ENCODE peak calls at places on chromosomes 11 and 22, in five cellular contexts. M is tibial nerve, E is heart right ventricle, R is fibroblast of lung, Z is uterus. I is an unnamed sample. For H3K4me1, the result is how much of the 10 kb centered on the place peaks cover.

GRCh38 chr11:122981388-122982264 is at the start of gene BSX:
- DNase-seq in M (no peak), E (peak), R (peak), Z (no peak), I (no peak)

GRCh38 chr11:86704710-86705109 is 32.3 kb upstream of the ME3 start:
- DNase-seq in M (no peak), E (no peak), R (no peak), Z (no peak), I (no peak)

GRCh38 chr22:32080904-32081303 is 37.8 kb downstream of the SLC5A1 start:
- DNase-seq in M (no peak), E (no peak), R (peak), Z (no peak), I (no peak)

GRCh38 chr22:23246982-23247766 is 66.9 kb downstream of the BCR start:
- DNase-seq in M (no peak), E (no peak), R (no peak), Z (no peak), I (no peak)

GRCh38 chr11:12989428-12990242 is 19.5 kb upstream of the RASSF10 start:
- DNase-seq in M (no peak), E (no peak), R (no peak), Z (no peak), I (no peak)

GRCh38 chr11:101009685-101010055 is 119.9 kb downstream of the PGR start:
- DNase-seq in M (no peak), E (no peak), R (no peak), Z (no peak), I (no peak)

GRCh38 chr11:119422505-119423416 is at the start of gene THY1:
- DNase-seq in M (no peak), E (peak), R (peak), Z (no peak), I (no peak)

GRCh38 chr11:9385288-9385902 is 943 bp downstream of the IPO7 start:
- DNase-seq in M (peak), E (no peak), R (no peak), Z (no peak), I (no peak)

GRCh38 chr22:27620367-27621154 is 181.0 kb downstream of the MN1 start:
- DNase-seq in M (no peak), E (no peak), R (no peak), Z (no peak), I (no peak)

GRCh38 chr11:57567210-57567511 is 311 bp downstream of the UBE2L6 start:
- DNase-seq in M (peak), E (peak), R (no peak), Z (peak), I (no peak)

GRCh38 chr22:34319346-34319745 is 399.1 kb upstream of the LARGE1 start:
- DNase-seq in M (no peak), E (no peak), R (no peak), Z (no peak), I (no peak)

GRCh38 chr11:105132716-105133511 is 6.7 kb downstream of the CARD18 start:
- DNase-seq in M (no peak), E (no peak), R (peak), Z (no peak), I (no peak)

GRCh38 chr11:67450796-67451657 is 1.5 kb downstream of the GPR152 start:
- DNase-seq in M (no peak), E (no peak), R (no peak), Z (no peak), I (no peak)

GRCh38 chr11:85680897-85681296 is 5.1 kb downstream of the CCDC89 start:
- DNase-seq in M (no peak), E (no peak), R (no peak), Z (no peak), I (no peak)

GRCh38 chr11:124970925-124971324 is 16.9 kb downstream of the CCDC15 start:
- DNase-seq in M (no peak), E (no peak), R (peak), Z (no peak), I (no peak)

GRCh38 chr11:33830903-33831648 is 56.8 kb upstream of the FBXO3 start:
- DNase-seq in M (no peak), E (no peak), R (no peak), Z (no peak), I (no peak)

GRCh38 chr11:17275376-17276235 is 933 bp upstream of the NUCB2 start:
- DNase-seq in M (no peak), E (no peak), R (no peak), Z (no peak), I (no peak)

GRCh38 chr11:68447015-68447801 is 13.3 kb upstream of the PPP6R3 start:
- DNase-seq in M (peak), E (peak), R (peak), Z (peak), I (peak)

GRCh38 chr22:50464451-50464850 is 10.4 kb downstream of the SBF1 start:
- DNase-seq in M (no peak), E (no peak), R (no peak), Z (no peak), I (no peak)

GRCh38 chr22:49099496-49100124 is 728.1 kb downstream of the BRD1 start:
- DNase-seq in M (no peak), E (no peak), R (no peak), Z (no peak), I (peak)

GRCh38 chr11:61814242-61814957 is 2.4 kb downstream of the FADS1 start:
- DNase-seq in M (peak), E (peak), R (peak), Z (peak), I (no peak)

GRCh38 chr11:46290598-46291309 is 13.3 kb downstream of the CREB3L1 start:
- DNase-seq in M (peak), E (peak), R (peak), Z (peak), I (peak)

GRCh38 chr11:19715373-19715772 is 2.7 kb downstream of the NAV2 start:
- DNase-seq in M (no peak), E (no peak), R (peak), Z (peak), I (no peak)

GRCh38 chr11:57527056-57527631 is 3.4 kb downstream of the TIMM10 start:
- DNase-seq in M (peak), E (peak), R (peak), Z (peak), I (peak)

GRCh38 chr11:82996966-82997606 is 74.6 kb downstream of the RAB30 start:
- DNase-seq in M (no peak), E (no peak), R (no peak), Z (no peak), I (no peak)

GRCh38 chr11:8698917-8699441 is 16.4 kb downstream of the RPL27A start:
- DNase-seq in M (no peak), E (no peak), R (no peak), Z (peak), I (no peak)

GRCh38 chr11:122637538-122637937 is 18.0 kb upstream of the UBASH3B start:
- DNase-seq in M (no peak), E (no peak), R (no peak), Z (no peak), I (no peak)

GRCh38 chr11:62974848-62975522 is 9.8 kb downstream of the SLC22A6 start:
- DNase-seq in M (no peak), E (peak), R (no peak), Z (no peak), I (no peak)

GRCh38 chr11:17929171-17929570 is 83.7 kb downstream of the SERGEF start:
- DNase-seq in M (no peak), E (no peak), R (no peak), Z (no peak), I (no peak)

GRCh38 chr11:33936745-33937612 is 45.1 kb upstream of the LMO2 start:
- DNase-seq in M (peak), E (peak), R (peak), Z (peak), I (peak)

GRCh38 chr11:103898577-103899336 is 137.7 kb upstream of the DDI1 start:
- DNase-seq in M (no peak), E (no peak), R (no peak), Z (no peak), I (no peak)

GRCh38 chr22:38953577-38954413 is 3.6 kb upstream of the APOBEC3A start:
- DNase-seq in M (no peak), E (no peak), R (no peak), Z (no peak), I (peak)

GRCh38 chr22:50406416-50407170 is 63.5 kb downstream of the PPP6R2 start:
- DNase-seq in M (no peak), E (no peak), R (no peak), Z (no peak), I (no peak)

GRCh38 chr11:114183041-114183511 is 113.1 kb upstream of the NNMT start:
- DNase-seq in M (no peak), E (no peak), R (no peak), Z (peak), I (peak)

GRCh38 chr11:133966147-133966546 is 9.4 kb upstream of the IGSF9B start:
- DNase-seq in M (no peak), E (no peak), R (no peak), Z (no peak), I (no peak)

GRCh38 chr11:61968758-61969390 is 1.4 kb upstream of the FTH1 start:
- DNase-seq in M (no peak), E (no peak), R (no peak), Z (no peak), I (peak)

GRCh38 chr11:6321961-6322362 is 1.7 kb upstream of the CAVIN3 start:
- DNase-seq in M (no peak), E (no peak), R (peak), Z (no peak), I (no peak)

GRCh38 chr22:37897805-37898204 is 8.3 kb upstream of the MICALL1 start:
- DNase-seq in M (no peak), E (no peak), R (no peak), Z (no peak), I (no peak)
- H3K27ac ChIP-seq in M (peak), E (peak), R (no peak), Z (no peak), I (no peak)

GRCh38 chr11:128696930-128697329 is 3.1 kb downstream of the FLI1 start:
- DNase-seq in M (no peak), E (no peak), R (no peak), Z (no peak), I (no peak)

GRCh38 chr11:128697645-128698174 is 3.8 kb downstream of the FLI1 start:
- DNase-seq in M (no peak), E (no peak), R (no peak), Z (no peak), I (no peak)

GRCh38 chr11:128694618-128695481 is 978 bp downstream of the FLI1 start:
- DNase-seq in M (no peak), E (no peak), R (peak), Z (no peak), I (peak)

GRCh38 chr11:128692750-128693578 is 908 bp upstream of the FLI1 start:
- DNase-seq in M (no peak), E (peak), R (peak), Z (no peak), I (peak)

DNA sequence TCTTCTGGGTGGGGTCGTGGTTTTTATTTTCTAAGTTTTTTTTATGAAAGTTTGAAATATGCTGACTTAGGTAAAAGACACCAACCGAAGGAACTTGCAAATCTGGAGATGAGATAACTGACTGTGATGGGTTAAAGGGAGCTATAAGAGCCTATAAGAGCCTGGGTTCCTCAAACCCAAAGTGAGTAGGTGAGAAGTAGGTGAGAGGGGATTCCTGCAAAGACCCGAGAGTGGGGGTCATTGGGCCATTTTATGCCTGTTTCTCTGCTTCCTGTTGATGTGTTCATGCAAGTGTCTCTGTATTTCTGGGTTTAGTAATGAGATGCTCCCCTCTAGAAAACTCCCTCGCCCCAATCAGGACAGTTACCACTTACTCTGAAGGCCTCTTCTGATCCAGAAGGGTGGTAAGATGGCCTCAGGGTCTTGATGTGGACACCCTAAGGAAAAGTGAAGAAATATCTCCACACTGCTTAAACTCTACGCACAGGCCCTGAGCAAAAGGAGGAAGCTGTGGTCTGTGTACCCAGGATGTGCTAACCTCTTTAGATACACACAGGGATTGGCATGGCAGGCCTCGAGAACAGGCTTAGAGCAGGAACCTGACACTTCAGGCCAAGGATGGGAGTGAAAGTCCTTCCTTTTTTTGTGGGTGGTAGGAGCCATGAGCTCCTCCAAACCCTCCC is 1.8 kb downstream of the FLI1 start:
- DNase-seq in M (peak), E (no peak), R (no peak), Z (no peak), I (peak)
- H3K4me1 ChIP-seq in M (under half), E (half or more), R (under half), Z (under half), I (under half)

GRCh38 chr11:118343981-118344521 is at the start of gene CD3G:
- DNase-seq in M (no peak), E (no peak), R (no peak), Z (no peak), I (no peak)
- H3K4me3 ChIP-seq in M (no peak), E (peak), R (no peak), Z (no peak), I (no peak)

GRCh38 chr11:14418801-14419417 is 59.9 kb upstream of the RRAS2 start:
- DNase-seq in M (no peak), E (no peak), R (no peak), Z (no peak), I (no peak)

GRCh38 chr11:14422052-14422813 is 63.2 kb upstream of the RRAS2 start:
- DNase-seq in M (peak), E (peak), R (peak), Z (peak), I (peak)

GRCh38 chr11:14422814-14423182 is 63.8 kb upstream of the RRAS2 start:
- DNase-seq in M (no peak), E (no peak), R (no peak), Z (no peak), I (no peak)

GRCh38 chr11:14417975-14418374 is 59.0 kb upstream of the RRAS2 start:
- DNase-seq in M (no peak), E (no peak), R (peak), Z (no peak), I (no peak)

DNA sequence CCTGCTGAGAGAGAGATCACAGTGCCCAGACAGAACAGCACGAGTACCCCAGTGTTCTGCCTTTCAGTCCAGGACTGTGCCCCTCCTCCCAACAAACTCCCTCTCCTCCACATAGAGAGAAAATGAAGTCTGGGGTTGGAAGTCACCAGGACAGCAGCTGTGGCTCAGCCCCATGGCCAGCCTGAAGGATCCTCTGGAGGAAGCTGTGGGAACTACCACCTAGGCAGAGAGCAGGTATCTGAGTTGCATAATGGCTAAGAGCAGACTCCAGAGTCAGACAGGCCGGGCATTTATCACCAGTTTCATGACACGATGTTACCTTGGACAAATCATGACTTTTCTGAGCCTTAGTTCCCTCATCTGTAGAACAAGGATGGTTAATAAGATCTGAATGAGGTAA is 61.2 kb upstream of the RRAS2 start:
- DNase-seq in M (no peak), E (no peak), R (no peak), Z (no peak), I (no peak)
- H3K27ac ChIP-seq in M (no peak), E (no peak), R (no peak), Z (no peak), I (no peak)

DNA sequence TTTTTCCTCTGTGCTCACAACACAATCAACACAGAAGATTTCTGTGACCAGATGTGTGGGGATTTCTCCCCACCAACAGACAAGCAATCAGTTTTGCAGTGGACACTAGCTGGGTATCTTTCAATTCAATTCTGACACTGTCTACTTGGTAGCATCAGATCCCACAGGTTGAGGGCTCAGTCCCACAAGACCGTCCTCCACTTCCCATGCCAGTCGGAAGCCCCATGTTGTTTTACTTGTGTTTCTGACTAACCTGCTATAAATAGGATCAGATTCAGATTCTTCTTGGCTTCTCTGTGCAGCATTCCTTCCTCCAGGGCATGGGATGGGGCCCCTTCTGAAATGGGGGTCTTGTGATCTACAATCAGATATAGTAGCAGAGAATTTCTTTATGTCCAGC is 19.6 kb downstream of the ACER3 start:
- DNase-seq in M (no peak), E (no peak), R (no peak), Z (no peak), I (no peak)
- H3K4me1 ChIP-seq in M (under half), E (under half), R (under half), Z (under half), I (under half)

DNA sequence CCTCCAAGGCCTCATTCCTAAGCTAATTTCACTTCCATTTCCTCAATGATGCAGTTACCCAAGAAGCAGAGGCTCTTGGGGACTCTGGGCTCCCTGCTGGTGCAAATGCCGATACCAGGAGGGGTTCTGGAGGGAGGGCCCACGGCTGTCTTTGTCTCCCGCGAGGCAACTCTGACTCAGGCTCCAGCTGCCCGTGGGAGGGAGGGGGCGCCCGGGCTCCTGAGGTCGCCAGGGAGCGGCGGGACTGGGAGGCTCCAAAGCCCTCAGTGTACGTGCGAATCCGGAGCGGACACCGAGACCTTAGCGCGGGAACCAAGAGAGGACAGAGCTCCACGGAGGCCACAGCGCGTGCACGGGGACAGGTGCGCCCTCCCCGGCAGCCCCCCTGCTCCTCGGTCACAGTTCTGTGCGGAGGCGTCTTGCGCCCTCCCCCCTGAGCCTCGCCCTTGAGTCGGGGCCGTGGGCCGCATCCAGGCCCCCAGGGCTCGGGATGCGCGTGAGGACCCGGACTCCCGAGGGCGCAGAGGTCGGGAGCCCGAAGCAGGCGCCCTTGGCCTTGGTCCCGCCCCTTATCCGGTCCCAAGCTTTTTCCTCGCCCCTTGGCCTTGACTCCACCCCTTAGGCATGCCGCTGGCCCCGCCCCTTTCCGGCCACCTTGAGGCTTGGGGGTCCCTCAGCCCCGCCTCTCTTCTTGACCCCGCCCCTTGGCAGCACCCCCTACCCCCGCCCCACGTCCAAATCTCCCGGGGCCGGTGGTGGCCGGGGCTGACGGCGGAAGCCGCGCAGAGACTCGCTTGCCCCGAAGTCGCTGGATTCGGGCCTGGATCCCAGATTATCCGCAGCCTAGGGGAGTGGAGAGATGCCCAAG is 4.7 kb upstream of the SHISA8 start:
- DNase-seq in M (peak), E (peak), R (no peak), Z (no peak), I (peak)
- H3K4me3 ChIP-seq in M (peak), E (peak), R (peak), Z (peak), I (peak)

DNA sequence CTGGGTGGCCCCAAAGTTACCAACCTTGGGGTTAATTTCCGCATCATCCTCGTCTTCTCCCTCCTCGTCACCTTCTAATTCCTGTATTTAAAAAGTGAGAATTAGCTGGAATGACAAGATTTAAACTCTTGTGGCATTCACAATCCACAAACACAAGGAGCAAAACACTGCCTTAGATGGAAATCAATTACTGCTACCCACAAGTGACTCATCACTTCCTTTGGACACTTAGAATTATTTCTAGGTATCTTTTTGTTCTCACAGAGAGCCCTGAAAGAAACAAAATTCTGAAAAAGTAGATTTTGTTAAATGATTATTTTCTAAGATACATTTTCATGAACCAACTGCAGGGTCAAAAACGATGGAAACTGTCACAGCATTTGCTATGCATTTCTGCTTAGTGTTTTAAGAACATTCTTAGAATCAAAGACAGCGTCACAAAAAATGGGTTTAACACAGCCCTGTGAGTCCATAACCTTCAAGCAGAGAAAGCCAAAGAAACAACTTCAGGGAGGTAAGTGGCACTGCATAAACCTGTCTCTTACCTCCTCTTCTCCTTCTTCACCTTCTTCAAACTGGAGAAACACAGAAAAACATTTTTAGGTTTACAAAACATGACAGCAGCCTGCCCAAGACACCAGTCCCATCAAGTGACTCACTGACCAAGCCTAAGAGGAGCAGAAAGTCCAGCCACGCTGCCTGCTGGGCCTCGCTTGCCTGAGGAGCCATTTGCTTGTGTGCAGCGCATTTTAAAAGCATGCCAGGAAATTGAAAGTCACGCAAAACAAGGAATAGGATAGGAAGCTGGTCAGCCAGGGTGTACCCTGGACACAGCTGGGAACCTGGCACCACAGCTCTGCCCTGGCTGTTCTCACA is 22.3 kb upstream of the PHLDA2 start:
- DNase-seq in M (no peak), E (no peak), R (peak), Z (no peak), I (no peak)
- H3K27ac ChIP-seq in M (no peak), E (no peak), R (peak), Z (peak), I (no peak)

GRCh38 chr11:117185739-117186430 is 7.3 kb downstream of the SIDT2 start:
- DNase-seq in M (no peak), E (no peak), R (no peak), Z (peak), I (no peak)
- H3K4me1 ChIP-seq in M (under half), E (under half), R (under half), Z (under half), I (under half)

I was measured in aorta.